ENCODE peak calls at places on chromosomes 3 and 15, in seven cellular contexts. Z is breast epithelium, N is fibroblast of mammary gland, U is bronchial epithelial cell, O is endothelial cell of umbilical vein, G is brain microvascular endothelial cell, R is foreskin fibroblast. D is an unnamed sample.

GRCh38 chr15:100716456-100717085 is 114.2 kb downstream of the ASB7 start:
- DNase-seq in G (no peak), Z (peak), N (no peak), U (no peak), O (no peak), R (no peak), D (no peak)

GRCh38 chr15:63939531-63940130 is 105.9 kb upstream of the HERC1 start:
- DNase-seq in N (peak), O (peak), R (peak), G (peak), Z (no peak), U (no peak), D (peak)

GRCh38 chr3:9023191-9023590 is 59.9 kb upstream of the RAD18 start:
- DNase-seq in N (peak), Z (no peak), O (no peak), U (no peak), G (no peak), R (no peak), D (no peak)

GRCh38 chr3:186821429-186822367 is 15.4 kb upstream of the RFC4 start:
- DNase-seq in R (peak), O (peak), N (peak), G (peak), U (peak), Z (no peak), D (no peak)

GRCh38 chr3:14378415-14378814 is 24.0 kb upstream of the SLC6A6 start:
- DNase-seq in R (peak), Z (no peak), U (peak), O (no peak), N (no peak), G (no peak), D (no peak)

GRCh38 chr15:67035886-67036285 is 29.5 kb upstream of the SMAD3 start:
- DNase-seq in R (peak), U (no peak), Z (no peak), O (no peak), N (peak), G (no peak), D (no peak)

GRCh38 chr3:14889188-14889587 is 58.2 kb upstream of the NR2C2 start:
- DNase-seq in O (no peak), R (no peak), N (no peak), U (no peak), G (no peak), Z (no peak), D (no peak)

GRCh38 chr3:134299888-134300206 is 49.2 kb upstream of the RYK start:
- DNase-seq in Z (no peak), N (no peak), O (no peak), U (no peak), G (no peak), R (peak), D (no peak)

GRCh38 chr3:101310580-101311375 is 9.6 kb downstream of the IMPG2 start:
- DNase-seq in R (peak), Z (no peak), O (peak), U (no peak), N (peak), G (peak), D (no peak)

GRCh38 chr15:46670256-46670655 is 1035.4 kb downstream of the SQOR start:
- DNase-seq in G (no peak), Z (no peak), U (no peak), N (no peak), R (no peak), O (no peak), D (no peak)

GRCh38 chr15:63089260-63090043 is 32.2 kb upstream of the LACTB start:
- DNase-seq in U (peak), Z (no peak), N (peak), O (peak), R (peak), G (peak), D (no peak)

GRCh38 chr3:38738630-38739395 is 77.2 kb downstream of the SCN10A start:
- DNase-seq in N (peak), R (peak), Z (no peak), G (peak), O (peak), U (peak), D (no peak)

GRCh38 chr3:30810617-30811016 is 83.8 kb downstream of the GADL1 start:
- DNase-seq in O (no peak), G (no peak), U (no peak), N (no peak), Z (no peak), R (no peak), D (no peak)

GRCh38 chr3:124698030-124698770 is 32.1 kb upstream of the UMPS start:
- DNase-seq in N (no peak), R (no peak), U (no peak), G (no peak), Z (no peak), O (no peak), D (no peak)

GRCh38 chr3:131221731-131222130 is 159.8 kb upstream of the NUDT16 start:
- DNase-seq in Z (no peak), O (no peak), R (peak), N (peak), G (peak), U (peak), D (no peak)

GRCh38 chr15:85672338-85673097 is 122.2 kb downstream of the KLHL25 start:
- DNase-seq in N (peak), O (no peak), R (peak), G (no peak), Z (no peak), U (peak), D (no peak)

GRCh38 chr3:11835028-11835639 is 11.6 kb downstream of the TAMM41 start:
- DNase-seq in G (no peak), R (peak), N (peak), Z (no peak), O (peak), U (peak), D (no peak)

GRCh38 chr3:72739521-72740466 is 108.5 kb downstream of the SHQ1 start:
- DNase-seq in O (no peak), G (peak), R (peak), U (no peak), N (peak), Z (peak), D (no peak)

GRCh38 chr3:189338366-189338765 is 166.6 kb downstream of the TPRG1 start:
- DNase-seq in O (no peak), Z (no peak), U (no peak), N (no peak), R (no peak), G (no peak), D (no peak)

GRCh38 chr3:45210308-45211038 is 15.6 kb downstream of the TMEM158 start:
- DNase-seq in R (peak), N (peak), G (peak), O (peak), U (peak), Z (peak), D (peak)

GRCh38 chr3:14039149-14039548 is 85.5 kb downstream of the CHCHD4 start:
- DNase-seq in R (no peak), Z (no peak), G (no peak), O (no peak), N (no peak), U (no peak), D (no peak)

GRCh38 chr3:157542711-157543485 is 39.7 kb upstream of the VEPH1 start:
- DNase-seq in G (peak), R (peak), N (peak), Z (peak), O (peak), U (peak), D (peak)

GRCh38 chr3:194075088-194075615 is 60.8 kb upstream of the HES1 start:
- DNase-seq in R (no peak), G (no peak), O (no peak), Z (no peak), U (peak), N (no peak), D (no peak)

GRCh38 chr3:145183261-145183660 is 977.7 kb downstream of the PLOD2 start:
- DNase-seq in R (peak), U (peak), Z (no peak), O (no peak), G (no peak), N (peak), D (no peak)

GRCh38 chr3:44272191-44272590 is 30.5 kb downstream of the TOPAZ1 start:
- DNase-seq in N (no peak), R (no peak), O (no peak), G (no peak), Z (no peak), U (no peak), D (no peak)

GRCh38 chr3:155525324-155525833 is 219.5 kb downstream of the PLCH1 start:
- DNase-seq in U (no peak), N (no peak), O (no peak), R (no peak), G (no peak), Z (no peak), D (no peak)

GRCh38 chr3:55486857-55487375 is at the start of gene WNT5A:
- DNase-seq in G (peak), U (no peak), N (peak), R (peak), Z (no peak), O (peak), D (peak)

GRCh38 chr15:83053151-83053550 is 13.9 kb downstream of the BTBD1 start:
- DNase-seq in G (peak), O (peak), R (peak), N (peak), U (peak), Z (no peak), D (no peak)

GRCh38 chr3:9536212-9536611 is 17.4 kb downstream of the LHFPL4 start:
- DNase-seq in G (no peak), U (no peak), R (no peak), O (no peak), N (no peak), Z (no peak), D (no peak)

GRCh38 chr3:194145702-194146101 is 9.8 kb downstream of the HES1 start:
- DNase-seq in R (no peak), U (no peak), N (no peak), G (no peak), Z (no peak), O (no peak), D (no peak)

GRCh38 chr3:18740631-18741583 is 315.8 kb upstream of the SATB1 start:
- DNase-seq in R (no peak), O (no peak), U (no peak), Z (no peak), G (no peak), N (no peak), D (no peak)

GRCh38 chr3:126485131-126485530 is 9.4 kb upstream of the ZXDC start:
- DNase-seq in N (no peak), G (no peak), R (no peak), O (no peak), Z (no peak), U (no peak), D (no peak)

GRCh38 chr3:71441217-71441924 is 142.2 kb downstream of the FOXP1 start:
- DNase-seq in U (peak), R (no peak), N (no peak), G (no peak), O (no peak), Z (no peak), D (no peak)

GRCh38 chr3:20104167-20104661 is 64.0 kb downstream of the KAT2B start:
- DNase-seq in Z (no peak), N (no peak), G (no peak), U (no peak), O (no peak), R (no peak), D (no peak)

GRCh38 chr3:63918321-63918720 is 6.1 kb upstream of the SCAANT1 start:
- DNase-seq in O (no peak), U (peak), Z (no peak), N (peak), R (peak), G (peak), D (no peak)

GRCh38 chr15:82538961-82539689 is 1.1 kb downstream of the RPS17 start:
- DNase-seq in G (no peak), U (no peak), O (peak), Z (no peak), N (peak), R (no peak), D (no peak)

GRCh38 chr3:153038779-153039178 is 123.2 kb upstream of the RAP2B start:
- DNase-seq in N (peak), Z (no peak), R (no peak), O (no peak), G (no peak), U (peak), D (no peak)

GRCh38 chr3:120162400-120162799 is 68.2 kb upstream of the GSK3B start:
- DNase-seq in G (no peak), U (peak), Z (no peak), N (peak), R (peak), O (no peak), D (no peak)

GRCh38 chr3:48219543-48219942 is 3.8 kb upstream of the CAMP start:
- DNase-seq in N (peak), Z (no peak), O (no peak), U (no peak), R (peak), G (no peak), D (peak)

DNA sequence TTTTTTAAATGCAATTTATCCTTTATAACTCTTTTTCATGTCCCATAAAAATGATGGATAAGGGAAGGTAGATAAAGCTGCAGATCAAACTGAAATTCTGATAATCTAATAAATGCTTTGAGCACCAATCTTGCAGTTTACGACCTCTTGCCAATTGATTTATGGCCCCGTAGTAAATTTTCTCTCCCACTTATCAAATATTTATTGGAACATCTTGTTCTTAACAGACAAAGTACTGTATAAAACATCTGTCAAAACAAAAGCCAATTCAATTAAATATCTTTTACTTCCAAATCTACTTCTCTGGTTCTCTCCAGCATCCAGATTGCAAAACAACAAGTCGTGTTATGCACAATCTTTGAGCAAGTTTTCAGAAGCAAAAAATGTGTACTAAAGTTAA is 34.6 kb downstream of the POLR2M start:
- DNase-seq in R (no peak), Z (no peak), G (no peak), O (no peak), U (no peak), N (no peak), D (no peak)
- H3K4me3 ChIP-seq in R (no peak), Z (no peak), G (no peak), O (no peak), U (no peak), N (no peak), D (no peak)

DNA sequence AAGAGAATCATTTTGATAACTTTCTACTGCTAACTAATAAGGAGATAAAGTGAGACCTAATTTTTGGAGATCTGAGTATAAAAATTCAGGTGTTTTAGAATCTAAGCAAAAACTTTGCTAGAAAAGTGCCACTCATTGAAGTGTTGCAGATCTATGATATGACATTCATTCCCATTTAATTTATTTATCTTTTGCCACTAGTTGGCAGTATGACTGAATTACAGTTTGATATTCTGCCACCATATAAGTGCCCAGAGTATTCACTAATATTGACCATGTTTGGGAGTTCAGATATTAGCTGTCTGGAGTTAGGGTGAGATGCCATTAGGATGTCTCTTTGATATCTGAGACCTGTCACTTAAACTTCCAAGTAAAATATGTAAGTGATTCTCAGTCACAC is 251.3 kb upstream of the GBE1 start:
- DNase-seq in N (no peak), G (no peak), U (peak), O (peak), Z (no peak), R (peak), D (no peak)
- TF ChIP-seq CTCF in N (peak), G (peak), U (peak), O (peak), Z (no peak), R (no peak), D (no peak)

GRCh38 chr3:151345854-151346253 is 16.5 kb upstream of the P2RY13 start:
- DNase-seq in O (no peak), R (peak), G (peak), Z (no peak), N (peak), U (no peak), D (no peak)
- H3K4me3 ChIP-seq in O (no peak), R (no peak), G (no peak), Z (peak), N (peak), U (no peak), D (no peak)

DNA sequence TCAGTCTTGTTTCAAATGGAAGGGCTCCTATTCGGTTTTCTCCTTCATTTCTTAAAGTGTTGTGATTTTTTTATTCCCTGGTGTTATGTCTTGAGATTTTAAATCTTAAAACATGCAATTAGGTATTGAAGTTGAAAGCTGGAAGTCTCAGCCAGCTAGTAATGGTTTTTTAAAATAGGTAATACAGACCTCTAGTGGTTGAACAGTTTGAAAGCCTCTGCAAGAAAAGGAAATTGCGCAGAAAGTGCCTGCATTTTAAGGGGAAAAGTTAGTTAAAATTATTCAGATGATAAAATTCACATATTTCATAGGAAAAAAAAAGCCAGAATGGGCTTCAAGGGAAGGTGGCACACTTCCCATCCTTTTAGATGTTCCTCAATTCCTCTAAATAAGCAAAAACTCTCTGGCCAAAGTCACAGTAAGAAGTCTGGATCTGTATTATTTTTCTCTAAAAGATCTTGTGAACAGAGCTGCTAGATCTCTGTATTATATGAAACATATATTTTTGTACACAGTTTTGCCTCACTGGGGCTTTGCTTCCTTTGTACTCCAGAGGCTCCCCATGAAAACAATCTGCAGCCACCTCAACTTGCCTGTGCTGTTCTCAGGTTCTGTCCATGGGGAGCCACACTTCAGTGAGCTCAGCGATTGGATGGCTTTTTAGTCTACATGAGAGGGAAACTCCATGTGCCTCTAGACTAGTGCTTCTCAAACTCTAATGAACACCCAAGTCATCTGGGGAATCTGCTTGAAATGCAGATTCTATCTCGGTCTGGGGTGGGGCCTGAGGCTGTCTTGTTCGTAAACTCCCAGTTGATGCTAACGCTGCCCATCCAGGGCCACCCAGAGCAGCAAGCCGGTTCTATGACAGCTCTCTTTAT is 21.5 kb downstream of the AGTR1 start:
- DNase-seq in O (no peak), Z (no peak), R (peak), G (no peak), U (peak), N (peak), D (no peak)
- TF ChIP-seq CTCF in O (peak), Z (peak), R (peak), G (peak), U (peak), N (peak), D (no peak)

GRCh38 chr3:172052405-172052804 is 13.0 kb downstream of the FNDC3B start:
- DNase-seq in R (no peak), U (no peak), O (no peak), Z (no peak), N (no peak), G (no peak), D (no peak)
- H3K4me3 ChIP-seq in R (no peak), U (no peak), O (no peak), Z (no peak), N (no peak), G (no peak), D (no peak)

D was measured in ovary.